ENCODE peak calls at places on chromosomes 16 and 17, in nine cellular contexts. E is breast epithelium; H is left lung; U is CD8-positive, alpha-beta T cell; T is retinal pigment epithelial cell; A is fibroblast of lung; B is BE2C; K is thoracic aorta; L is fibroblast of the aortic adventitia. Q is an unnamed sample.

GRCh38 chr17:73861543-73861942 is 217.3 kb upstream of the SDK2 start:
- DNase-seq in U (no peak), E (no peak), L (no peak), T (no peak), A (no peak), K (no peak), B (no peak), H (no peak), Q (no peak)

GRCh38 chr16:7369181-7369580 is 36.5 kb downstream of the RBFOX1 start:
- DNase-seq in K (no peak), U (no peak), B (no peak), T (no peak), L (no peak), A (no peak), H (no peak), E (no peak), Q (no peak)

GRCh38 chr17:61139219-61139618 is 260.4 kb upstream of the TBX2 start:
- DNase-seq in E (no peak), A (peak), H (peak), B (no peak), L (peak), T (no peak), K (no peak), U (peak), Q (peak)

GRCh38 chr16:88734361-88734728 is 28.0 kb downstream of the CTU2 start:
- DNase-seq in B (no peak), A (no peak), T (no peak), H (no peak), U (no peak), K (no peak), E (no peak), L (no peak), Q (no peak)

GRCh38 chr17:28405632-28406477 is at the start of gene SLC46A1:
- DNase-seq in T (no peak), E (no peak), A (peak), L (peak), K (no peak), H (peak), B (peak), U (no peak), Q (peak)

GRCh38 chr16:19559242-19559910 is 3.9 kb downstream of the VPS35L start:
- DNase-seq in L (peak), H (no peak), B (peak), T (no peak), U (no peak), E (no peak), K (no peak), A (peak), Q (peak)

GRCh38 chr17:77822302-77823030 is 136.0 kb upstream of the TNRC6C start:
- DNase-seq in T (no peak), H (no peak), K (no peak), L (peak), A (no peak), U (no peak), B (no peak), E (no peak), Q (no peak)

GRCh38 chr17:3635474-3636153 is 436 bp downstream of the SHPK start:
- DNase-seq in A (no peak), H (no peak), T (no peak), U (no peak), K (no peak), E (no peak), B (no peak), L (no peak), Q (peak)

GRCh38 chr17:44775136-44775837 is 16.5 kb downstream of the ADAM11 start:
- DNase-seq in K (peak), B (peak), A (peak), L (peak), H (peak), T (peak), E (peak), U (peak), Q (peak)

GRCh38 chr16:49051626-49052025 is 230.0 kb downstream of the CBLN1 start:
- DNase-seq in L (no peak), H (no peak), T (no peak), A (no peak), E (no peak), U (no peak), B (no peak), K (no peak), Q (no peak)

GRCh38 chr16:79651363-79651762 is 50.8 kb upstream of the MAF start:
- DNase-seq in B (no peak), T (peak), A (peak), H (peak), U (no peak), L (peak), K (peak), E (peak), Q (no peak)

GRCh38 chr17:50593321-50593720 is 32.8 kb downstream of the CACNA1G start:
- DNase-seq in A (no peak), B (peak), L (no peak), E (peak), U (no peak), K (no peak), T (no peak), H (peak), Q (no peak)

GRCh38 chr17:31496601-31497000 is 105.1 kb downstream of the RAB11FIP4 start:
- DNase-seq in U (no peak), K (no peak), L (no peak), T (no peak), E (no peak), H (no peak), A (no peak), B (no peak), Q (no peak)

GRCh38 chr16:1073566-1074378 is 1.2 kb downstream of the SSTR5 start:
- DNase-seq in K (no peak), E (no peak), A (no peak), U (no peak), L (no peak), T (no peak), B (no peak), H (no peak), Q (no peak)

GRCh38 chr17:16419929-16420271 is 4.5 kb downstream of the TRPV2 start:
- DNase-seq in B (no peak), T (no peak), U (no peak), A (peak), H (no peak), L (no peak), E (no peak), K (no peak), Q (peak)

GRCh38 chr17:62895256-62895649 is 70.8 kb upstream of the TANC2 start:
- DNase-seq in T (no peak), A (no peak), U (no peak), L (no peak), B (no peak), H (no peak), K (no peak), E (no peak), Q (no peak)

GRCh38 chr17:4527552-4527951 is 27.6 kb downstream of the MYBBP1A start:
- DNase-seq in L (no peak), T (no peak), B (no peak), E (no peak), K (no peak), A (no peak), H (no peak), U (no peak), Q (no peak)

GRCh38 chr16:1027416-1027815 is 45.1 kb upstream of the SSTR5 start:
- DNase-seq in L (no peak), E (no peak), H (no peak), K (no peak), U (no peak), A (no peak), B (no peak), T (no peak), Q (no peak)

GRCh38 chr17:44708401-44709263 is at the start of gene DBF4B:
- DNase-seq in H (peak), B (peak), K (peak), E (peak), L (peak), T (peak), A (peak), U (peak), Q (peak)

GRCh38 chr17:48002208-48002919 is 31.5 kb downstream of the CDK5RAP3 start:
- DNase-seq in H (no peak), U (no peak), K (no peak), L (peak), A (peak), T (peak), B (peak), E (no peak), Q (peak)

GRCh38 chr17:43183921-43184320 is 12.9 kb downstream of the NBR1 start:
- DNase-seq in E (no peak), U (no peak), A (no peak), T (no peak), L (no peak), B (no peak), K (no peak), H (no peak), Q (no peak)

GRCh38 chr16:46894011-46894672 is 10.0 kb downstream of the GPT2 start:
- DNase-seq in A (peak), U (no peak), L (no peak), H (no peak), B (no peak), E (no peak), T (no peak), K (no peak), Q (no peak)

GRCh38 chr16:31138621-31139578 is 3.4 kb upstream of the PRSS8 start:
- DNase-seq in A (peak), L (peak), H (peak), E (no peak), U (no peak), T (peak), K (peak), B (peak), Q (no peak)

GRCh38 chr17:16106161-16106891 is 106.7 kb downstream of the TTC19 start:
- DNase-seq in T (peak), K (no peak), H (no peak), A (peak), E (no peak), U (no peak), B (no peak), L (peak), Q (no peak)

GRCh38 chr16:73060948-73061495 is 13.1 kb upstream of the ZFHX3 start:
- DNase-seq in H (no peak), E (no peak), T (no peak), A (no peak), L (no peak), K (no peak), U (no peak), B (no peak), Q (no peak)

GRCh38 chr16:77836801-77837200 is 48.4 kb downstream of the VAT1L start:
- DNase-seq in U (no peak), H (no peak), A (no peak), T (no peak), L (no peak), K (no peak), B (no peak), E (no peak), Q (no peak)

GRCh38 chr17:42702446-42702845 is 20.1 kb downstream of the CNTNAP1 start:
- DNase-seq in U (no peak), B (no peak), T (no peak), A (no peak), K (no peak), E (no peak), L (no peak), H (no peak), Q (peak)

GRCh38 chr17:63483655-63484575 is 7.1 kb downstream of the ACE start:
- DNase-seq in H (no peak), U (no peak), E (no peak), B (no peak), T (no peak), A (no peak), L (no peak), K (no peak), Q (no peak)

GRCh38 chr17:4968166-4968915 is 724 bp upstream of the SPAG7 start:
- DNase-seq in U (no peak), T (no peak), E (no peak), K (no peak), A (no peak), L (peak), B (peak), H (no peak), Q (peak)

GRCh38 chr17:16255481-16255901 is 38.5 kb downstream of the PIGL start:
- DNase-seq in L (peak), B (no peak), K (peak), E (no peak), A (peak), H (peak), U (no peak), T (peak), Q (no peak)

GRCh38 chr16:71406316-71406715 is 35.5 kb downstream of the TLE7 start:
- DNase-seq in H (no peak), B (no peak), L (no peak), E (no peak), T (no peak), A (no peak), K (no peak), U (no peak), Q (no peak)

DNA sequence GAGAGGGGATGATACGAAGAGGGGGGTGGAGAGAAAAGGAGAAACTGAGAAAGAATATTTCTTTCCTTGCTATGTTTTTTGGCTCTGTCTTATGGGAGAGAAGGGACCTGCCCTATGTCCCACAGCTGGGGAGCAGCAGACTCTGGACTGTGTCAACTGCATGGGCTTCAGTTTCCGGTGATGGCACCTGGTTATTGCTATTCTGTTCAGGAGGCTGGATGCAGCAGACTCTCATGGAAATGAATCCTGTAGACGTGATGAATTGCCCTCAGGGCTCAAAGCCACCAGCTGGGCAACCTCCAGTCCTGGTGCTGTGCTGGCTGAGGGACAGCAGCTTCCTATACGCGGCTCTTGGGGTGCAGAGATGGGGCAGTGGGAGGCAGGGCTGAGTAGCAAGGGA is 121.2 kb downstream of the HAPSTR1 start:
- DNase-seq in B (no peak), H (no peak), U (no peak), K (no peak), L (no peak), A (no peak), T (no peak), E (no peak), Q (no peak)
- TF ChIP-seq CTCF in B (no peak), H (no peak), U (no peak), K (no peak), L (no peak), A (no peak), T (no peak), E (no peak), Q (no peak)

DNA sequence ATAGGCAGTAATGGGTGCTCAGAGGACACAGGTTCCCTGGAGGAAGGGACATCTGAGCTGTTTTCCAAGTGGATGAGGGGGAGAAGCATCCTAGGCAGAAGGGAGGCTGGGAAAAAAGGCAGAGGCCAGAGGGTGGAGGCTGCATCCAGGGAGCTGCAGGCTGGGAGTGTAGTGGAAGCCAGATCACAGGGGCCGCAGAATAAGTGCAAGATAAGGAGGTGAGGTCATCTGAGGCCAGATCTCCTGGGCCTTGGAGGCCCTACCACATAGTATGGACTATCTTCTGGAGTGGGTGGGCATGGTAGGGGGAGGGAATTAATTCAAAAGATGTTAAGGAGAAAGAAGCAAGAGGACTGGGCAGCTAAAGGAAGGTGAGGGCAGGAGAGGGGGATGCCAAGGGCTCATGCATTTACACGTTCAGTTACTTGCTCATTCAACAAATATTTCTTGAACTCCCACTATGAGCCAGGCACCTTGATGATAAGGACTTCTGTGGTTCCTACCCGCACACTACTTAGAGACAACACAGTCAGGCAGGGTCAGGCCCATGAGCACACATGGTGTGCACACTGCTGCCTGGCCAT is 2.4 kb upstream of the RIPOR1 start:
- DNase-seq in T (no peak), L (peak), A (peak), U (no peak), E (no peak), B (no peak), H (no peak), K (no peak), Q (no peak)
- TF ChIP-seq CTCF in T (no peak), L (no peak), A (no peak), U (no peak), E (no peak), B (no peak), H (no peak), K (no peak), Q (no peak)

GRCh38 chr17:6648181-6648580 is 3.2 kb downstream of the MED31 start:
- DNase-seq in U (no peak), T (no peak), B (no peak), E (no peak), L (no peak), A (no peak), H (no peak), K (no peak), Q (no peak)
- TF ChIP-seq CTCF in U (peak), T (no peak), B (peak), E (no peak), L (no peak), A (peak), H (no peak), K (no peak), Q (peak)

GRCh38 chr17:83077411-83077810 is 2.0 kb upstream of the METRNL start:
- DNase-seq in A (no peak), L (no peak), E (no peak), T (no peak), B (no peak), H (no peak), U (no peak), K (no peak), Q (no peak)
- TF ChIP-seq CTCF in A (no peak), L (no peak), E (no peak), T (no peak), B (no peak), H (no peak), U (no peak), K (no peak), Q (no peak)

DNA sequence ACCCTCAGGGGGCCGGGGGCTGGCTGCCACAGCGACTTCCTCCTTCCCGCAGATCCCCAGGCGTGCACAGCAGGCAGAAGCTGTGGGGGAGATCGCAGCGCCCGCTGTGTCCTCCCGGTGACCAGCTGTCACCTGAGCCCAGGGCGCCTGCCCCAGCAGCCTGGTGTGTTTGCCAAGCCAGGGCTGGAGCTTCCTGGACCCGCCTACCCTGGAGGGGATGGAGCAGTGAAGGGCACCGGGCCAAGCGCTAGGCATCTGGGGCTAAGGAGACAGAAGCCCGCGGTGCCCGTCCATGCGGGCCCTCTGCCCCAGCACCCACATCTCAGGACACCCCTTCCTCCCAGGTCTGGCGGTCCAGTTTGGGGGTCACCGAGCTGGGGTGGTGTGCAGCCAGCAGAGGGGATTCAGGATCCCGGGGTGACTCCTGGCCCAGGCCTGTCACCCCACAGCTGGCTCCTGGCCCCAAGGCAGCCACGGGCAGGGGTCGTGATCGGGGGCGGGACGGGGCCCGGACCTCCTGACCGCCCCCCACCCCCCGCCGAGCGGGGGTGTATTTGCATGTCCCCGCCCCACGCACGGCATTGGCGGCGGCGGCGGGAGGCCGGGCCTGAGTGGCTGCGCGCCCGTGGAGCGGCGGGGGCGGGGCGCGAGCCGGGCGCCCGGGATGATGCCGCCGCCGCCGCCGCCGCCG is at the start of gene RAB26:
- DNase-seq in K (no peak), U (no peak), T (peak), E (peak), L (no peak), B (peak), A (peak), H (peak), Q (peak)
- TF ChIP-seq CTCF in K (no peak), U (no peak), T (no peak), E (no peak), L (no peak), B (no peak), A (no peak), H (no peak), Q (no peak)